ENCODE peak calls at places on chromosomes 2 and 18, in nine cellular contexts. L is left lung, V is endothelial cell, C is AG04450, I is kidney epithelial cell, Y is HFFc6, S is esophagus squamous epithelium, R is stomach, M is astrocyte of the spinal cord. N is an unnamed sample.

GRCh38 chr2:25816249-25816648 is 62.0 kb downstream of the ASXL2 start:
- DNase-seq in L (no peak), V (no peak), C (no peak), I (no peak), Y (no peak), S (no peak), R (no peak), M (no peak), N (no peak)

GRCh38 chr18:34801769-34802168 is 91.7 kb downstream of the DTNA start:
- DNase-seq in L (no peak), V (no peak), C (no peak), I (peak), Y (peak), S (no peak), R (no peak), M (peak), N (no peak)

GRCh38 chr18:8461544-8461943 is 147.7 kb upstream of the RAB12 start:
- DNase-seq in L (no peak), V (no peak), C (no peak), I (no peak), Y (no peak), S (no peak), R (no peak), M (no peak), N (no peak)

GRCh38 chr2:58731488-58731869 is 490.4 kb upstream of the FANCL start:
- DNase-seq in L (no peak), V (no peak), C (no peak), I (no peak), Y (no peak), S (no peak), R (no peak), M (no peak), N (no peak)

GRCh38 chr18:3529077-3529476 is 79.1 kb downstream of the TGIF1 start:
- DNase-seq in L (no peak), V (no peak), C (no peak), I (no peak), Y (no peak), S (no peak), R (no peak), M (no peak), N (no peak)

GRCh38 chr2:136008205-136008865 is 22.9 kb upstream of the DARS1 start:
- DNase-seq in L (peak), V (no peak), C (no peak), I (no peak), Y (no peak), S (peak), R (peak), M (no peak), N (no peak)

GRCh38 chr2:19933351-19933981 is 31.7 kb upstream of the TTC32 start:
- DNase-seq in L (no peak), V (no peak), C (peak), I (peak), Y (peak), S (no peak), R (no peak), M (peak), N (peak)

GRCh38 chr2:215479536-215480240 is 43.8 kb upstream of the FN1 start:
- DNase-seq in L (no peak), V (no peak), C (no peak), I (no peak), Y (no peak), S (no peak), R (no peak), M (no peak), N (no peak)

GRCh38 chr2:127037456-127037855 is 69.5 kb downstream of the BIN1 start:
- DNase-seq in L (no peak), V (no peak), C (no peak), I (no peak), Y (no peak), S (no peak), R (no peak), M (no peak), N (no peak)

GRCh38 chr2:72144412-72144745 is 3.3 kb downstream of the CYP26B1 start:
- DNase-seq in L (peak), V (no peak), C (no peak), I (no peak), Y (no peak), S (no peak), R (peak), M (no peak), N (no peak)

GRCh38 chr2:154240921-154241379 is 369.2 kb downstream of the GALNT13 start:
- DNase-seq in L (no peak), V (no peak), C (no peak), I (no peak), Y (no peak), S (no peak), R (no peak), M (no peak), N (no peak)

DNA sequence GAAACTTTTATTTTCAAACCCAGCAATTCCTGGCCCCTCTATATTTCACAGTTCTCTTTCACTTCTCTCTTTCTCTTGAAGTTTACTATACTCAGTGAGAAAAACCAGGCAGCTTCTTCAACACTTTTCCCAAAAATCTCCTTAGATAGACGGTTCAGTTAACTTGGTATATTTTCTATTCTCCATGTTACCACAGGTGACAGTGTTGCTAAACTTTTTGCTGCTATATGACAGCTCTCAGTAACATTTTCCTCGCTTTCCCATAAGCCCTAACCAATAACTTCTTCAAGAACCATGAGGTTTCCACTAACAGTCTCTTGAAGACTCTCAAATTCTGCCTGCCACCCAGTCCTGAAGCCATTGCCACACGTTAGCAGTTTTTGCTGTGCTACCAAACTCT is 45.8 kb downstream of the CYBRD1 start:
- DNase-seq in L (no peak), V (no peak), C (no peak), I (no peak), Y (no peak), S (no peak), R (no peak), M (no peak), N (no peak)
- TF ChIP-seq CTCF in L (no peak), V (peak), C (no peak), I (no peak), Y (peak), S (no peak), R (no peak), M (peak), N (no peak)

GRCh38 chr2:235170536-235171510 is 219.0 kb downstream of the SH3BP4 start:
- DNase-seq in L (no peak), V (no peak), C (peak), I (peak), Y (peak), S (no peak), R (no peak), M (peak), N (peak)
- TF ChIP-seq CTCF in L (no peak), V (no peak), C (peak), I (peak), Y (peak), S (no peak), R (no peak), M (peak), N (no peak)

DNA sequence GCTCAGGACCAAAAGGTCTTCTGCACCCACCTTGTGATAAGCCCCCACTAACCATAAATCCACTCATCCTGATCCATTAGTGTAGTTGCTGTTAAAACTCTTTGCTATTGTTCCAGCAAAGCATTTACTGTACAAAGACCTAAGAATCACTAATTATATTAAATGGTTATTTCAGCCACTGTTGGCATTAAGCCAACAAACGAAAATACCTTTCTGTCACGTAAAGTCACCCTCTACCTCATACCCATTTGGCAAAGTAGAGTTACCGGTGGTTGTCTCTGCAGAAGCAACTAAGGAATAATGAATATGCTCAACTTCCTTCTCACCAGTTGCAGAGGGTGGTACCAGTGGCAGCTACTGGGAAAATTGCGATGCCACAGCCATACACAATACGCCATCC is 224.5 kb downstream of the SP3 start:
- DNase-seq in L (no peak), V (no peak), C (no peak), I (no peak), Y (no peak), S (no peak), R (no peak), M (no peak), N (no peak)
- TF ChIP-seq CTCF in L (no peak), V (no peak), C (no peak), I (no peak), Y (no peak), S (no peak), R (no peak), M (no peak), N (no peak)

DNA sequence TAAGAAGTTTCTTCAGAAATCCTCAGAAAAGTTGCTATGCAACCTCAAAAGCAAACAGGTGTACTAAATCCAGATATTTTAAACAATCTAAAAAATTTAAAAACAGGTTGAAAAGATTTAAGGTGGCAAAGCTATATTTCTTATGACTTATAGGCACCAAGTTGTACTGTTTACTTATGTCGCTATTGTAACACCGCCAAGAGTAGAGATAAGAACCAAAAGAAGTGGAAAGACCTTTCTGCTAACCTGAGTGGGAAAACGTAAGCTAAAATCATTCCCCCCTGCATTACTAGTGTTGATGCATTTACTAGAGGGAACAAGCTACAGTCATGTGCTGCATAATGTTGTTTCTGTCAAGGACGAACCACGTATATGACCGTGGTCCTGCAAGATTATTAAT is 83.1 kb downstream of the TRIP12 start:
- DNase-seq in L (no peak), V (no peak), C (no peak), I (no peak), Y (no peak), S (no peak), R (no peak), M (no peak), N (no peak)
- TF ChIP-seq CTCF in L (no peak), V (no peak), C (no peak), I (no peak), Y (no peak), S (no peak), R (no peak), M (no peak), N (no peak)

N was measured in Calu3.